ENCODE peak calls at places on chromosomes 7 and 10, in eight cellular contexts. I, G, K, T, F, L, Q and U are unnamed samples.

GRCh38 chr7:78601728-78602127 is 803.2 kb downstream of the PHTF2 start:
- DNase-seq in I (no peak), G (peak), K (no peak), T (no peak), F (no peak), L (no peak), Q (no peak), U (no peak)

GRCh38 chr7:38973760-38974159 is 3.9 kb upstream of the POU6F2 start:
- DNase-seq in I (no peak), G (peak), K (no peak), T (no peak), F (no peak), L (no peak), Q (no peak), U (no peak)

GRCh38 chr10:29860159-29860558 is 199.2 kb downstream of the JCAD start:
- DNase-seq in I (no peak), G (no peak), K (no peak), T (no peak), F (no peak), L (no peak), Q (no peak), U (no peak)

GRCh38 chr7:31336202-31337035 is 4.1 kb downstream of the NEUROD6 start:
- DNase-seq in I (no peak), G (no peak), K (no peak), T (no peak), F (no peak), L (no peak), Q (no peak), U (no peak)

GRCh38 chr10:123212640-123213039 is 58.4 kb downstream of the BUB3 start:
- DNase-seq in I (no peak), G (no peak), K (no peak), T (no peak), F (no peak), L (no peak), Q (no peak), U (no peak)

GRCh38 chr10:71970331-71970730 is 6.1 kb downstream of the CHST3 start:
- DNase-seq in I (no peak), G (no peak), K (no peak), T (no peak), F (peak), L (no peak), Q (no peak), U (no peak)

GRCh38 chr10:38025283-38025682 is 14.8 kb downstream of the ZNF33A start:
- DNase-seq in I (no peak), G (no peak), K (no peak), T (no peak), F (no peak), L (no peak), Q (no peak), U (no peak)

GRCh38 chr7:101728888-101729883 is 88.2 kb upstream of the CUX1 start:
- DNase-seq in I (no peak), G (peak), K (no peak), T (peak), F (no peak), L (no peak), Q (no peak), U (no peak)

GRCh38 chr7:127594490-127594889 is 954 bp downstream of the FSCN3 start:
- DNase-seq in I (no peak), G (no peak), K (no peak), T (peak), F (no peak), L (no peak), Q (no peak), U (no peak)

GRCh38 chr7:95905165-95905564 is 132.8 kb downstream of the DYNC1I1 start:
- DNase-seq in I (no peak), G (no peak), K (no peak), T (no peak), F (no peak), L (no peak), Q (no peak), U (no peak)

GRCh38 chr7:5284304-5285281 is 1.9 kb downstream of the SLC29A4 start:
- DNase-seq in I (no peak), G (peak), K (no peak), T (peak), F (peak), L (peak), Q (no peak), U (no peak)

GRCh38 chr7:15571303-15571878 is 9.6 kb upstream of the AGMO start:
- DNase-seq in I (no peak), G (peak), K (no peak), T (no peak), F (no peak), L (no peak), Q (no peak), U (no peak)

GRCh38 chr10:74039561-74040145 is 41.7 kb downstream of the VCL start:
- DNase-seq in I (no peak), G (peak), K (no peak), T (peak), F (no peak), L (no peak), Q (no peak), U (no peak)

GRCh38 chr7:150330211-150330885 is 7.0 kb upstream of the ACTR3C start:
- DNase-seq in I (no peak), G (no peak), K (no peak), T (no peak), F (no peak), L (no peak), Q (no peak), U (no peak)

GRCh38 chr10:119360181-119360921 is 153.0 kb downstream of the GRK5 start:
- DNase-seq in I (no peak), G (no peak), K (no peak), T (no peak), F (peak), L (no peak), Q (peak), U (no peak)

GRCh38 chr10:29411666-29412335 is 122.9 kb downstream of the LYZL1 start:
- DNase-seq in I (no peak), G (no peak), K (no peak), T (no peak), F (no peak), L (no peak), Q (no peak), U (no peak)

GRCh38 chr10:11014671-11015141 is 3.0 kb upstream of the CELF2 start:
- DNase-seq in I (no peak), G (no peak), K (no peak), T (peak), F (no peak), L (no peak), Q (no peak), U (no peak)

GRCh38 chr10:24382979-24383663 is 174.2 kb downstream of the KIAA1217 start:
- DNase-seq in I (no peak), G (no peak), K (no peak), T (peak), F (no peak), L (no peak), Q (no peak), U (no peak)

GRCh38 chr10:86413046-86413728 is 46.6 kb upstream of the GRID1 start:
- DNase-seq in I (no peak), G (no peak), K (no peak), T (no peak), F (no peak), L (no peak), Q (peak), U (no peak)

GRCh38 chr7:14606101-14606500 is 296.4 kb downstream of the DGKB start:
- DNase-seq in I (no peak), G (no peak), K (no peak), T (no peak), F (no peak), L (no peak), Q (no peak), U (no peak)

GRCh38 chr7:78296036-78296435 is 497.5 kb downstream of the PHTF2 start:
- DNase-seq in I (no peak), G (no peak), K (no peak), T (no peak), F (no peak), L (no peak), Q (no peak), U (no peak)

GRCh38 chr10:70649526-70649925 is 22.8 kb upstream of the ADAMTS14 start:
- DNase-seq in I (no peak), G (peak), K (no peak), T (no peak), F (no peak), L (no peak), Q (no peak), U (no peak)

GRCh38 chr10:69502589-69502988 is 51.3 kb downstream of the TSPAN15 start:
- DNase-seq in I (no peak), G (no peak), K (no peak), T (no peak), F (no peak), L (no peak), Q (no peak), U (no peak)

GRCh38 chr10:115818015-115818414 is 455.0 kb downstream of the GFRA1 start:
- DNase-seq in I (no peak), G (peak), K (no peak), T (no peak), F (no peak), L (no peak), Q (no peak), U (no peak)

GRCh38 chr10:47225186-47225927 is 74.6 kb upstream of the GDF10 start:
- DNase-seq in I (no peak), G (no peak), K (no peak), T (no peak), F (no peak), L (no peak), Q (no peak), U (no peak)

GRCh38 chr7:25752967-25753791 is 398.8 kb upstream of the NFE2L3 start:
- DNase-seq in I (no peak), G (no peak), K (no peak), T (no peak), F (no peak), L (no peak), Q (no peak), U (no peak)

GRCh38 chr10:97713828-97714400 is 384 bp downstream of the MARVELD1 start:
- DNase-seq in I (no peak), G (peak), K (no peak), T (peak), F (peak), L (peak), Q (peak), U (no peak)

GRCh38 chr10:125984346-125984745 is 88.0 kb downstream of the FANK1 start:
- DNase-seq in I (no peak), G (no peak), K (no peak), T (no peak), F (no peak), L (no peak), Q (no peak), U (no peak)

GRCh38 chr7:47253650-47254080 is 328.2 kb downstream of the TNS3 start:
- DNase-seq in I (no peak), G (peak), K (no peak), T (peak), F (peak), L (peak), Q (no peak), U (no peak)

GRCh38 chr10:86077871-86078638 is 288.5 kb downstream of the GRID1 start:
- DNase-seq in I (no peak), G (no peak), K (no peak), T (no peak), F (no peak), L (no peak), Q (no peak), U (no peak)

GRCh38 chr7:118872568-118872967 is 648.1 kb downstream of the ANKRD7 start:
- DNase-seq in I (no peak), G (no peak), K (no peak), T (no peak), F (no peak), L (no peak), Q (no peak), U (no peak)

GRCh38 chr10:66925896-66926719 is at the start of gene LRRTM3:
- DNase-seq in I (peak), G (peak), K (peak), T (peak), F (peak), L (no peak), Q (no peak), U (no peak)

GRCh38 chr10:46228076-46229071 is 58.4 kb upstream of the ANTXRL start:
- DNase-seq in I (peak), G (peak), K (peak), T (peak), F (peak), L (no peak), Q (peak), U (no peak)

GRCh38 chr10:119542357-119542989 is at the start of gene RGS10:
- DNase-seq in I (no peak), G (peak), K (no peak), T (peak), F (peak), L (no peak), Q (peak), U (no peak)

GRCh38 chr7:54878339-54878738 is 119.3 kb upstream of the SEC61G start:
- DNase-seq in I (no peak), G (peak), K (no peak), T (no peak), F (no peak), L (no peak), Q (no peak), U (no peak)

GRCh38 chr10:13503745-13504463 is 24.9 kb downstream of the BEND7 start:
- DNase-seq in I (no peak), G (peak), K (no peak), T (no peak), F (no peak), L (no peak), Q (no peak), U (no peak)

GRCh38 chr10:97888641-97889262 is 39.1 kb downstream of the GOLGA7B start:
- DNase-seq in I (peak), G (peak), K (no peak), T (peak), F (no peak), L (no peak), Q (no peak), U (no peak)

GRCh38 chr7:66537876-66538275 is 90.8 kb upstream of the KCTD7 start:
- DNase-seq in I (no peak), G (no peak), K (no peak), T (no peak), F (no peak), L (no peak), Q (no peak), U (no peak)

GRCh38 chr7:158299607-158300006 is 288.0 kb downstream of the PTPRN2 start:
- DNase-seq in I (no peak), G (no peak), K (no peak), T (no peak), F (no peak), L (no peak), Q (no peak), U (no peak)